ENCODE peak calls at places on chromosomes 4 and X, in six cellular contexts. H is IMR-90, U is cardiac muscle cell, X is ovary, V is fibroblast of lung, W is transverse colon. E is an unnamed sample.

GRCh38 chrX:148695362-148695761 is 194.9 kb downstream of the AFF2 start:
- DNase-seq in H (no peak), U (no peak), X (no peak), V (no peak), W (no peak), E (no peak)

GRCh38 chr4:118835896-118836762 is at the start of gene SEC24D:
- DNase-seq in H (peak; percentile 87), U (peak; percentile 95), X (peak; percentile 89), V (peak; percentile 88), W (peak; percentile 90), E (peak; percentile 95)

GRCh38 chr4:15231265-15232091 is 196.4 kb upstream of the C1QTNF7 start:
- DNase-seq in H (peak; percentile 88), U (peak; percentile 91), X (peak; percentile 92), V (peak; percentile 93), W (peak; percentile 80), E (peak; percentile 77)

GRCh38 chr4:123640271-123640670 is 243.7 kb downstream of the SPRY1 start:
- DNase-seq in H (peak; percentile 78), U (no peak), X (no peak), V (no peak), W (no peak), E (no peak)

GRCh38 chrX:71622347-71623104 is 4.2 kb upstream of the CXCR3 start:
- DNase-seq in H (peak; percentile 57), U (peak; percentile 64), X (peak; percentile 80), V (peak; percentile 66), W (peak; percentile 87), E (peak; percentile 40)

GRCh38 chrX:151776936-151777335 is 42.4 kb downstream of the CNGA2 start:
- DNase-seq in H (no peak), U (no peak), X (no peak), V (no peak), W (no peak), E (no peak)

GRCh38 chr4:159435561-159436023 is 332.7 kb downstream of the RAPGEF2 start:
- DNase-seq in H (no peak), U (no peak), X (no peak), V (no peak), W (no peak), E (no peak)

GRCh38 chr4:152640058-152640921 is 39.5 kb downstream of the TMEM154 start:
- DNase-seq in H (peak; percentile 28), U (peak; percentile 38), X (no peak), V (peak; percentile 51), W (no peak), E (no peak)

GRCh38 chrX:106481341-106481740 is 130.4 kb upstream of the RADX start:
- DNase-seq in H (peak; percentile 41), U (peak; percentile 79), X (peak; percentile 34), V (peak; percentile 46), W (peak; percentile 35), E (peak; percentile 16)

DNA sequence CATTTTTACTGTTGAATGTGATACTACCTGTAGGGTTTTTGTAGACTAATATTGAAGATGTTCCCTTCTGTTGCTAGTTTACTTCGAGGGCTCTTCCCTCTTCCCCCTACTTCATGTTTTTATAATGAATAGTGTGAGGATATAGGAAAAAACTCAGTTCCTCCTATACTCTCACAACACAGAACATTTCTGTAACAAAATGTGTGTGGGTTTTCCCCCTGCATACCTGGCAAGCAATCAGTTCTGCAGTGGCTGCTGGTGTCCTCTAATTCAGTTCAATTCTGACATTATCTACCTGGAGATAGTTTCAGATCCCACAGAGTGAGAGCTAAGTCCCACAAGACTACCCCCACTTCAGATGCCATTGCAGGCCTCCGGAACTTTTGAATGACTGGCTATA is 107.9 kb downstream of the KDM6A start:
- DNase-seq in H (no peak), U (no peak), X (no peak), V (no peak), W (no peak), E (no peak)
- H3K9me3 ChIP-seq in H (no peaks in the 10 kb centered on the region), U (no peaks in the 10 kb centered on the region), X (no peaks in the 10 kb centered on the region), V (no peaks in the 10 kb centered on the region), W (no peaks in the 10 kb centered on the region), E (no peaks in the 10 kb centered on the region)

GRCh38 chrX:30713061-30713525 is 59.9 kb downstream of the GK start:
- DNase-seq in H (peak; percentile 65), U (peak; percentile 75), X (peak; percentile 25), V (peak; percentile 81), W (peak; percentile 46), E (peak; percentile 60)
- TF ChIP-seq CTCF in H (peak; percentile 68), U (peak; percentile 72), X (no peak), V (peak; percentile 72), W (peak; percentile 55), E (peak; percentile 71)

DNA sequence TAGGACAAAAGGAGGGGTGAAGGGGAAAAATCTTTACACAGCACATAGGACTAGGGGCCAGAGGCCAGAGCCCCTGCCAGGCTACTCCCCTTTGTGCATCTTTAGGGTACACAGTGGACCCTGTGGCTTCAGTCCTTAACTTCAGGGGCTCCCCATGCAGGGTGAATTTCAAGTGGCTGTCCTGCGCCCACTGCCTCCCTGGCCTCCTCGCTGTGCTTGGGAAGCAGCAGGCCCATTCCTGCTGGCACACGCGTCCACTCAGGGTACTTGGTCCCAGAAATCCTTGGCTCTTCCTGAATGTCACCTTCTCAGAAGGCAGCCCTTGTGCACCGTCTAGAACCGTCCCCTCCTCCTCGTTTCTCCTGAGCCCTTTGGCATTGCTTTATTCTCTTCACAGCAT is 139.0 kb upstream of the PSAPL1 start:
- DNase-seq in H (no peak), U (no peak), X (no peak), V (no peak), W (no peak), E (no peak)
- H3K9me3 ChIP-seq in H (peaks cover 42% of the 10 kb centered on the region), U (no peaks in the 10 kb centered on the region), X (no peaks in the 10 kb centered on the region), V (no peaks in the 10 kb centered on the region), W (peaks cover 8% of the 10 kb centered on the region), E (peaks cover 9% of the 10 kb centered on the region)

GRCh38 chrX:42524374-42524773 is 253.6 kb downstream of the PPP1R2C start:
- DNase-seq in H (peak; percentile 1), U (no peak), X (no peak), V (no peak), W (no peak), E (no peak)

GRCh38 chrX:42515939-42516338 is 262.0 kb downstream of the PPP1R2C start:
- DNase-seq in H (no peak), U (no peak), X (no peak), V (no peak), W (no peak), E (no peak)

GRCh38 chrX:42519666-42520231 is 258.2 kb downstream of the PPP1R2C start:
- DNase-seq in H (peak; percentile 17), U (no peak), X (no peak), V (peak; percentile 47), W (no peak), E (no peak)
- TF ChIP-seq CTCF in H (no peak), U (peak; percentile 11), X (no peak), V (no peak), W (no peak), E (no peak)

GRCh38 chrX:794311-794710 is 163.7 kb downstream of the SHOX start:
- DNase-seq in H (no peak), U (no peak), X (no peak), V (no peak), W (no peak), E (no peak)
- H3K9me3 ChIP-seq in H (peaks cover 26% of the 10 kb centered on the region), U (no peaks in the 10 kb centered on the region), X (no peaks in the 10 kb centered on the region), V (no peaks in the 10 kb centered on the region), W (no peaks in the 10 kb centered on the region), E (no peaks in the 10 kb centered on the region)

DNA sequence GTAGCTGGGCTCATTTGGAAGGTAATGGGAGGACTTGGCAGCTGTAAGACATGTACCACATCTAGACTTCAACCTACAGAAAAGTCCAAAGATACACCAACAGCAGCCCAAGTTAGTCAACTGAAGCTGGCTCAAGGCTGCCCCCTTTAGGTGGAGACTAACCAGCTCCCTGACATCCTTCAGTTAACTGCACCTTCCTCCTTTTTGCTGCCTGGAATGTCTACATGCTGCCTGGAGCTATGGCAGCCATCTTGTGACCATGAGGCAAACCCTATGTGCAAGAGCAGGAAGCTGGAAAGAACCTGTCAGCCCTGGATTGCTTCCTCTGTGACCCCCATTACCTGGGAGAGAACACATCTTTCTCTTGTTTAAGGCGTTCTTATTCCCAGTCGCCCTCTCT is 25.8 kb downstream of the ARSD start:
- DNase-seq in H (no peak), U (no peak), X (no peak), V (no peak), W (no peak), E (no peak)
- TF ChIP-seq CTCF in H (no peak), U (no peak), X (no peak), V (no peak), W (no peak), E (no peak)

GRCh38 chr4:116015062-116015461 is 901.6 kb upstream of the NDST4 start:
- DNase-seq in H (no peak), U (no peak), X (no peak), V (no peak), W (no peak), E (no peak)

GRCh38 chr4:116016201-116016600 is 902.8 kb upstream of the NDST4 start:
- DNase-seq in H (peak; percentile 44), U (no peak), X (no peak), V (peak; percentile 18), W (no peak), E (no peak)

GRCh38 chr4:116018831-116019230 is 905.4 kb upstream of the NDST4 start:
- DNase-seq in H (no peak), U (no peak), X (no peak), V (no peak), W (no peak), E (no peak)

GRCh38 chr4:116020141-116020722 is 906.8 kb upstream of the NDST4 start:
- DNase-seq in H (no peak), U (no peak), X (no peak), V (no peak), W (no peak), E (no peak)

DNA sequence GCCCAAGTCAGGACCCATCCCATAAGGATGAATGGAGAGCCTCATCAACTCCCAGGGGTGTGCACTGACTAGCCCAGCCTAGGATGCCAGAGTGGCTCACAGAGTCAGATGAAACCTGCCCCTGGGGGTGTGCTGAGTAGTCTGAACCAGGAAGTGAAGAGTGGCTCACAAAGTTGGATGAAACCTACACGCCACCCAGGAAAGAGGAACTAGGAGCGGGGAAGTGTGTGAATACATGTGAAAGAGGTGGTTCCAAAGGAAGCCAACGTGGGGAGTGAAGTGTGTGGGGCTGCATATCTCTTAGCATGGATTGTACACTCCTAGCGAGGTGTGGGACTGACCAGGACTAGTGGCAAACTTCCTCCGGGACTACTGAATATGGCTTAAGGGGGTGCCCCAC is 902.1 kb upstream of the NDST4 start:
- DNase-seq in H (no peak), U (no peak), X (no peak), V (no peak), W (no peak), E (no peak)
- H3K9me3 ChIP-seq in H (peaks cover 30% of the 10 kb centered on the region), U (no peaks in the 10 kb centered on the region), X (no peaks in the 10 kb centered on the region), V (no peaks in the 10 kb centered on the region), W (peaks cover 22% of the 10 kb centered on the region), E (peaks cover 5% of the 10 kb centered on the region)

GRCh38 chr4:37977471-37978452 is 17.6 kb downstream of the PTTG2 start:
- DNase-seq in H (peak; percentile 55), U (peak; percentile 44), X (peak; percentile 75), V (peak; percentile 72), W (peak; percentile 84), E (peak; percentile 64)
- TF ChIP-seq CTCF in H (peak; percentile 62), U (peak; percentile 49), X (peak; percentile 52), V (peak; percentile 20), W (peak; percentile 78), E (peak; percentile 32)